ENCODE peak calls at places on chromosomes 13 and 19, in ten cellular contexts. One of them, this sample, is unnamed.

GRCh38 chr19:41753936-41754529 is 1.3 kb upstream of the CEACAM6 start:
- DNase-seq in NCI-H748 treated with DMSO at 0.1 percent for 48 hours: peak
- DNase-seq in RWPE2: no peak
- DNase-seq in endothelial cell: peak
- DNase-seq in AG09309: no peak
- DNase-seq in NCI-H1105 treated with DMSO at 0.1 percent for 48 hours: peak
- DNase-seq in lower leg skin: peak
- DNase-seq in tibial artery: no peak
- DNase-seq in nucleus accumbens: no peak
- DNase-seq in HCEC 1CT: peak
- DNase-seq in this sample: peak

GRCh38 chr13:113628291-113629270 is 29.4 kb downstream of the ATP4B start:
- DNase-seq in NCI-H748 treated with DMSO at 0.1 percent for 48 hours: no peak
- DNase-seq in RWPE2: peak
- DNase-seq in endothelial cell: no peak
- DNase-seq in AG09309: no peak
- DNase-seq in NCI-H1105 treated with DMSO at 0.1 percent for 48 hours: no peak
- DNase-seq in lower leg skin: no peak
- DNase-seq in tibial artery: no peak
- DNase-seq in nucleus accumbens: no peak
- DNase-seq in HCEC 1CT: no peak
- DNase-seq in this sample: no peak

GRCh38 chr13:42946927-42947326 is 45.1 kb downstream of the EPSTI1 start:
- DNase-seq in NCI-H748 treated with DMSO at 0.1 percent for 48 hours: no peak
- DNase-seq in RWPE2: no peak
- DNase-seq in endothelial cell: no peak
- DNase-seq in AG09309: peak
- DNase-seq in NCI-H1105 treated with DMSO at 0.1 percent for 48 hours: no peak
- DNase-seq in lower leg skin: no peak
- DNase-seq in tibial artery: no peak
- DNase-seq in nucleus accumbens: no peak
- DNase-seq in HCEC 1CT: no peak
- DNase-seq in this sample: no peak

GRCh38 chr13:31756346-31756745 is 17.0 kb downstream of the RXFP2 start:
- DNase-seq in NCI-H748 treated with DMSO at 0.1 percent for 48 hours: no peak
- DNase-seq in RWPE2: no peak
- DNase-seq in endothelial cell: no peak
- DNase-seq in AG09309: peak
- DNase-seq in NCI-H1105 treated with DMSO at 0.1 percent for 48 hours: no peak
- DNase-seq in lower leg skin: no peak
- DNase-seq in tibial artery: peak
- DNase-seq in nucleus accumbens: no peak
- DNase-seq in HCEC 1CT: peak
- DNase-seq in this sample: no peak

GRCh38 chr19:15187026-15188007 is 13.5 kb downstream of the NOTCH3 start:
- DNase-seq in NCI-H748 treated with DMSO at 0.1 percent for 48 hours: no peak
- DNase-seq in RWPE2: peak
- DNase-seq in endothelial cell: no peak
- DNase-seq in AG09309: no peak
- DNase-seq in NCI-H1105 treated with DMSO at 0.1 percent for 48 hours: no peak
- DNase-seq in lower leg skin: no peak
- DNase-seq in tibial artery: no peak
- DNase-seq in nucleus accumbens: no peak
- DNase-seq in HCEC 1CT: no peak
- DNase-seq in this sample: no peak

GRCh38 chr19:7705387-7706187 is 3.7 kb upstream of the FCER2 start:
- DNase-seq in NCI-H748 treated with DMSO at 0.1 percent for 48 hours: no peak
- DNase-seq in RWPE2: no peak
- DNase-seq in endothelial cell: no peak
- DNase-seq in AG09309: no peak
- DNase-seq in NCI-H1105 treated with DMSO at 0.1 percent for 48 hours: no peak
- DNase-seq in lower leg skin: peak
- DNase-seq in tibial artery: peak
- DNase-seq in nucleus accumbens: no peak
- DNase-seq in HCEC 1CT: no peak
- DNase-seq in this sample: peak

GRCh38 chr19:2887391-2887914 is 13.3 kb upstream of the ZNF57 start:
- DNase-seq in NCI-H748 treated with DMSO at 0.1 percent for 48 hours: peak
- DNase-seq in RWPE2: no peak
- DNase-seq in endothelial cell: peak
- DNase-seq in AG09309: peak
- DNase-seq in NCI-H1105 treated with DMSO at 0.1 percent for 48 hours: peak
- DNase-seq in lower leg skin: no peak
- DNase-seq in tibial artery: peak
- DNase-seq in nucleus accumbens: no peak
- DNase-seq in HCEC 1CT: peak
- DNase-seq in this sample: no peak

GRCh38 chr19:5128932-5129389 is 160.0 kb downstream of the KDM4B start:
- DNase-seq in NCI-H748 treated with DMSO at 0.1 percent for 48 hours: no peak
- DNase-seq in RWPE2: no peak
- DNase-seq in endothelial cell: no peak
- DNase-seq in AG09309: no peak
- DNase-seq in NCI-H1105 treated with DMSO at 0.1 percent for 48 hours: no peak
- DNase-seq in lower leg skin: no peak
- DNase-seq in tibial artery: peak
- DNase-seq in nucleus accumbens: no peak
- DNase-seq in HCEC 1CT: no peak
- DNase-seq in this sample: no peak

GRCh38 chr19:46818812-46819211 is 30.4 kb upstream of the SLC1A5 start:
- DNase-seq in NCI-H748 treated with DMSO at 0.1 percent for 48 hours: no peak
- DNase-seq in RWPE2: no peak
- DNase-seq in endothelial cell: no peak
- DNase-seq in AG09309: no peak
- DNase-seq in NCI-H1105 treated with DMSO at 0.1 percent for 48 hours: no peak
- DNase-seq in lower leg skin: no peak
- DNase-seq in tibial artery: no peak
- DNase-seq in nucleus accumbens: no peak
- DNase-seq in HCEC 1CT: peak
- DNase-seq in this sample: no peak

GRCh38 chr13:24700539-24700938 is 20.3 kb downstream of the ATP12A start:
- DNase-seq in NCI-H748 treated with DMSO at 0.1 percent for 48 hours: no peak
- DNase-seq in RWPE2: no peak
- DNase-seq in endothelial cell: no peak
- DNase-seq in AG09309: no peak
- DNase-seq in NCI-H1105 treated with DMSO at 0.1 percent for 48 hours: no peak
- DNase-seq in lower leg skin: no peak
- DNase-seq in tibial artery: no peak
- DNase-seq in nucleus accumbens: no peak
- DNase-seq in HCEC 1CT: no peak
- DNase-seq in this sample: no peak

This sample was measured in activated gamma-delta T cell treated with Interleukin-2 at 50 U/mL for 16 hours.